ENCODE peak calls at places on chromosomes 4 and X, in eight cellular contexts. W is Peyer's patch, O is IMR-90, Y is breast epithelium, X is K562, M is uterus, F is endothelial cell of umbilical vein, D is right lobe of liver. H is an unnamed sample.

GRCh38 chr4:41145571-41146078 is 68.7 kb downstream of the APBB2 start:
- DNase-seq in X (no peak), O (peak; percentile 45), M (no peak), Y (no peak), F (no peak), D (no peak), W (no peak), H (no peak)

GRCh38 chrX:130834149-130834548 is 68.9 kb downstream of the ENOX2 start:
- DNase-seq in M (no peak), F (peak; percentile 1), D (no peak), Y (no peak), X (no peak), W (no peak), O (no peak), H (no peak)

GRCh38 chr4:94277539-94277938 is 65.1 kb downstream of the HPGDS start:
- DNase-seq in D (no peak), F (no peak), M (no peak), Y (no peak), W (no peak), O (peak; percentile 66), X (no peak), H (no peak)

GRCh38 chrX:77510007-77510406 is 62.8 kb downstream of the FGF16 start:
- DNase-seq in W (no peak), M (no peak), D (no peak), F (peak; percentile 30), O (peak; percentile 12), X (no peak), Y (no peak), H (no peak)

GRCh38 chr4:2691313-2691712 is 64.8 kb downstream of the TNIP2 start:
- DNase-seq in Y (no peak), X (no peak), O (no peak), F (no peak), D (no peak), M (no peak), W (no peak), H (no peak)

GRCh38 chrX:115251458-115252233 is 17.8 kb upstream of the LRCH2 start:
- DNase-seq in W (no peak), Y (no peak), D (no peak), M (no peak), O (no peak), X (no peak), F (no peak), H (no peak)

GRCh38 chr4:157079441-157079840 is 3.5 kb downstream of the GLRB start:
- DNase-seq in F (peak; percentile 33), M (no peak), D (no peak), X (no peak), O (no peak), Y (no peak), W (no peak), H (no peak)

GRCh38 chrX:140713174-140713539 is 3.6 kb downstream of the LINC00632 start:
- DNase-seq in O (no peak), Y (no peak), F (no peak), M (no peak), W (no peak), X (no peak), D (no peak), H (no peak)

GRCh38 chr4:139453371-139454110 is 380 bp upstream of the RAB33B start:
- DNase-seq in O (peak; percentile 97), F (peak; percentile 98), D (peak; percentile 99), W (peak; percentile 98), M (peak; percentile 97), Y (peak; percentile 98), X (peak; percentile 91), H (peak; percentile 97)

GRCh38 chr4:13920901-13921300 is 293.4 kb upstream of the BOD1L1 start:
- DNase-seq in O (peak; percentile 100), X (no peak), D (no peak), M (peak; percentile 28), Y (peak; percentile 19), W (no peak), F (peak; percentile 93), H (no peak)

GRCh38 chr4:58551676-58552075 is 1441.5 kb upstream of the IGFBP7 start:
- DNase-seq in X (no peak), M (no peak), Y (no peak), O (no peak), D (no peak), W (no peak), F (no peak), H (no peak)

GRCh38 chr4:65241257-65241997 is 428.9 kb downstream of the EPHA5 start:
- DNase-seq in Y (no peak), O (no peak), F (no peak), D (no peak), X (peak; percentile 14), M (no peak), W (no peak), H (no peak)

GRCh38 chrX:108224218-108224617 is 132.6 kb downstream of the ATG4A start:
- DNase-seq in Y (no peak), X (no peak), D (no peak), M (no peak), F (no peak), O (no peak), W (no peak), H (no peak)

GRCh38 chr4:41609851-41610250 is 71.9 kb downstream of the LIMCH1 start:
- DNase-seq in D (no peak), W (no peak), F (no peak), O (no peak), M (no peak), Y (no peak), X (no peak), H (no peak)

GRCh38 chrX:149682956-149683947 is 28.6 kb upstream of the MAGEA11 start:
- DNase-seq in W (no peak), Y (no peak), O (no peak), F (no peak), X (no peak), D (no peak), M (no peak), H (no peak)
- TF ChIP-seq POLR2A in W (no peak), Y (no peak), O (no peak), F (no peak), X (no peak), D (no peak), M (no peak), H (no peak)

GRCh38 chr4:7968262-7968896 is 28.7 kb upstream of the AFAP1 start:
- DNase-seq in O (no peak), W (no peak), Y (no peak), M (no peak), X (no peak), D (no peak), F (peak; percentile 82), H (no peak)

GRCh38 chr4:7970031-7970946 is 30.6 kb upstream of the AFAP1 start:
- DNase-seq in F (peak; percentile 12), W (no peak), O (peak; percentile 58), D (no peak), X (no peak), Y (peak; percentile 27), M (no peak), H (peak; percentile 42)

GRCh38 chr4:7973545-7973981 is 33.9 kb upstream of the AFAP1 start:
- DNase-seq in Y (peak; percentile 56), D (no peak), F (no peak), M (no peak), O (peak; percentile 74), X (no peak), W (no peak), H (no peak)

GRCh38 chr4:7971881-7972500 is 32.3 kb upstream of the AFAP1 start:
- DNase-seq in W (no peak), X (no peak), D (no peak), O (no peak), Y (no peak), M (no peak), F (no peak), H (no peak)

DNA sequence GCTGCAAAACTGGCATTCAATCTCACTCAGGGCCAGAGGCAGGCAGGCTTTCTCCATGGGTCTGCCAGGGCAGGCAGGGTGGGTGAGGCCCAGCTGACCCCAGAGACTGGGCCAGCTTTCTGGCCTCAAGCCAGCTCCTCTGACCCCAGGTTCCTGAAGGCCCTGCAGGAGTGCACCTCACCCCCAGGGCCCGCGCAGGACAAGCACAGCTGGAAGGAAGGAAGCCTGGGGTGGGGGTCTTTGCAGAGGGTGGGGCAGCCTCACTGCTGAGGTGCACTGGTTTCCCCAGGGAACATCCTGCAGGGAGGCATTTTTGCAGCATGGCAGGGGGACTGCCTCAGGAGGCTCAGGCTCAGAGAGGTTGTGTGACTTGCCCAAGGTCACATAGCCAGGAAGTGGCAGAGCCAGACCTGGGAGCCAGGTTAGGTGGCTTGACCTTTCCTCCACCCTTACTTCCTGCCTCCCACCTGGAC is 31.5 kb upstream of the AFAP1 start:
- DNase-seq in F (no peak), W (no peak), D (no peak), O (no peak), Y (no peak), M (no peak), X (no peak), H (no peak)
- H3K27ac ChIP-seq in F (peak overlapping the region; percentile 89), W (peak overlapping the region; percentile 71), D (peak overlapping the region; percentile 53), O (peak overlapping the region; percentile 94), Y (peak overlapping the region; percentile 92), M (peak overlapping the region; percentile 78), X (no peak overlapping the region), H (peak overlapping the region; percentile 74)

DNA sequence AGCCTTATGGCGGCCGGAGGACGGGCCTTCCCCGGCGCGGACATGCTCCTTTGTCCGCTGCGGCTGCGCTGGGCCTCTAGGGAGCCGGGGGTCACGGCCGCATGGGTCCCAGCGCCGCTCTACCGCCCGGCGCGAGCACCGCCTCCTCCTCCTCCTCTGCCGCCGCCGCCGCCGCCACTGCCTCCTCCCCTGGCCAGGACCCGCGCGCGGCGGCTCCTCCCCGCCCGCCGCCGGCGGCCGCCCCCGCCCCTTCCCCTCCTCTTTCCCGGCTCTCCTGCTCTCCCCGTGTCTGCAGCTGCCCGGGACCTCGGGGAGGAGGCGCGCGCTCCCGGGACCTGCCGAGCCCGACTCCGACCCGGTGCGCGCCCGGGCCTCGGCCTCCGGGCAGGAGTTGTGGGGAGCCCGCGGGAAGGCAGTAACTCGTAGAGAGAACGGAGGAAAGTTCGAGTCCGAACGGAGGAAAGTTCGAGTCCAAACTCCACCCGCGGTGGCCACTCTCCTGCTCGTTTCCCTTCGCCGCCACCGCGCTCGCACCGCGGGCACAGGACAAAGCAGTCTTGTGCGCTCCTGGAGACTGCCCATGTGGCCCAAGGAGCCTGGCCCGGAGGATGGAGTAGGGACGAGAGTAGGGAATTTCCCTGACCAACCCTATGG is at the start of gene ADGRA3:
- DNase-seq in W (peak; percentile 88), O (peak; percentile 51), X (peak; percentile 45), F (peak; percentile 81), Y (peak; percentile 61), M (peak; percentile 74), D (peak; percentile 86), H (peak; percentile 81)
- TF ChIP-seq POLR2A in W (no peak), O (peak; percentile 18), X (no peak), F (no peak), Y (no peak), M (peak; percentile 46), D (peak; percentile 71), H (no peak)

GRCh38 chr4:8402640-8403039 is 37.9 kb downstream of the ACOX3 start:
- DNase-seq in D (no peak), F (peak; percentile 62), X (no peak), M (no peak), O (no peak), W (no peak), Y (no peak), H (no peak)

GRCh38 chr4:8402181-8402597 is 38.3 kb downstream of the ACOX3 start:
- DNase-seq in F (no peak), O (no peak), D (no peak), W (no peak), Y (peak; percentile 76), M (no peak), X (no peak), H (no peak)

GRCh38 chr4:8399298-8399697 is 41.2 kb downstream of the ACOX3 start:
- DNase-seq in F (no peak), W (no peak), O (no peak), X (no peak), M (no peak), Y (no peak), D (no peak), H (no peak)

GRCh38 chr4:8401665-8402064 is 38.9 kb downstream of the ACOX3 start:
- DNase-seq in F (no peak), D (no peak), Y (no peak), O (no peak), X (no peak), M (no peak), W (no peak), H (no peak)

GRCh38 chr4:8400641-8401325 is 39.7 kb downstream of the ACOX3 start:
- DNase-seq in X (no peak), M (no peak), D (no peak), O (no peak), Y (no peak), W (no peak), F (no peak), H (no peak)
- H3K27ac ChIP-seq in X (no peak overlapping the region), M (peak overlapping the region; percentile 54), D (no peak overlapping the region), O (no peak overlapping the region), Y (peak overlapping the region; percentile 68), W (no peak overlapping the region), F (no peak overlapping the region), H (no peak overlapping the region)